ENCODE peak calls at places on chromosomes 4 and X, in eight cellular contexts. One of them, this sample, is unnamed.

GRCh38 chr4:177302371-177303100 is 7.1 kb upstream of the NEIL3 start:
- DNase-seq in stimulated activated CD8-positive, alpha-beta memory T cell treated with anti-CD3 and anti-CD28 coated beads, Interleukin-15, amount 100 ng/mL, for 1 hour: no peak
- DNase-seq in HEK293T: no peak
- DNase-seq in sigmoid colon: no peak
- DNase-seq in AG04450: no peak
- DNase-seq in K562: no peak
- DNase-seq in T-helper 1 cell: no peak
- DNase-seq in stimulated activated CD4-positive, alpha-beta T cell treated with anti-CD3 and anti-CD28 coated beads, Interleukin-4, amount 100 ng/mL, for 24 hours: no peak
- DNase-seq in this sample: no peak

GRCh38 chr4:42391981-42392380 is 5.3 kb upstream of the SHISA3 start:
- DNase-seq in stimulated activated CD8-positive, alpha-beta memory T cell treated with anti-CD3 and anti-CD28 coated beads, Interleukin-15, amount 100 ng/mL, for 1 hour: no peak
- DNase-seq in HEK293T: no peak
- DNase-seq in sigmoid colon: no peak
- DNase-seq in AG04450: no peak
- DNase-seq in K562: no peak
- DNase-seq in T-helper 1 cell: no peak
- DNase-seq in stimulated activated CD4-positive, alpha-beta T cell treated with anti-CD3 and anti-CD28 coated beads, Interleukin-4, amount 100 ng/mL, for 24 hours: no peak
- DNase-seq in this sample: no peak

GRCh38 chrX:136880003-136880451 is 498 bp downstream of the RBMX start:
- DNase-seq in stimulated activated CD8-positive, alpha-beta memory T cell treated with anti-CD3 and anti-CD28 coated beads, Interleukin-15, amount 100 ng/mL, for 1 hour: peak; percentile 0
- DNase-seq in HEK293T: no peak
- DNase-seq in sigmoid colon: no peak
- DNase-seq in AG04450: no peak
- DNase-seq in K562: peak; percentile 27
- DNase-seq in T-helper 1 cell: peak; percentile 6
- DNase-seq in stimulated activated CD4-positive, alpha-beta T cell treated with anti-CD3 and anti-CD28 coated beads, Interleukin-4, amount 100 ng/mL, for 24 hours: peak; percentile 23
- DNase-seq in this sample: no peak

GRCh38 chr4:81844717-81845116 is 373.0 kb upstream of the RASGEF1B start:
- DNase-seq in stimulated activated CD8-positive, alpha-beta memory T cell treated with anti-CD3 and anti-CD28 coated beads, Interleukin-15, amount 100 ng/mL, for 1 hour: peak; percentile 59
- DNase-seq in HEK293T: peak; percentile 65
- DNase-seq in sigmoid colon: peak; percentile 79
- DNase-seq in AG04450: no peak
- DNase-seq in K562: peak; percentile 57
- DNase-seq in T-helper 1 cell: peak; percentile 13
- DNase-seq in stimulated activated CD4-positive, alpha-beta T cell treated with anti-CD3 and anti-CD28 coated beads, Interleukin-4, amount 100 ng/mL, for 24 hours: peak; percentile 81
- DNase-seq in this sample: peak; percentile 74

GRCh38 chr4:76767983-76768382 is 130.0 kb downstream of the SOWAHB start:
- DNase-seq in stimulated activated CD8-positive, alpha-beta memory T cell treated with anti-CD3 and anti-CD28 coated beads, Interleukin-15, amount 100 ng/mL, for 1 hour: no peak
- DNase-seq in HEK293T: no peak
- DNase-seq in sigmoid colon: no peak
- DNase-seq in AG04450: no peak
- DNase-seq in K562: no peak
- DNase-seq in T-helper 1 cell: no peak
- DNase-seq in stimulated activated CD4-positive, alpha-beta T cell treated with anti-CD3 and anti-CD28 coated beads, Interleukin-4, amount 100 ng/mL, for 24 hours: no peak
- DNase-seq in this sample: no peak

GRCh38 chr4:10458190-10458589 is 964 bp upstream of the ZNF518B start:
- DNase-seq in stimulated activated CD8-positive, alpha-beta memory T cell treated with anti-CD3 and anti-CD28 coated beads, Interleukin-15, amount 100 ng/mL, for 1 hour: no peak
- DNase-seq in HEK293T: no peak
- DNase-seq in sigmoid colon: no peak
- DNase-seq in AG04450: no peak
- DNase-seq in K562: peak; percentile 25
- DNase-seq in T-helper 1 cell: no peak
- DNase-seq in stimulated activated CD4-positive, alpha-beta T cell treated with anti-CD3 and anti-CD28 coated beads, Interleukin-4, amount 100 ng/mL, for 24 hours: no peak
- DNase-seq in this sample: no peak

GRCh38 chrX:38898261-38898660 is 97.0 kb downstream of the MID1IP1 start:
- DNase-seq in stimulated activated CD8-positive, alpha-beta memory T cell treated with anti-CD3 and anti-CD28 coated beads, Interleukin-15, amount 100 ng/mL, for 1 hour: no peak
- DNase-seq in HEK293T: no peak
- DNase-seq in sigmoid colon: no peak
- DNase-seq in AG04450: no peak
- DNase-seq in K562: no peak
- DNase-seq in T-helper 1 cell: no peak
- DNase-seq in stimulated activated CD4-positive, alpha-beta T cell treated with anti-CD3 and anti-CD28 coated beads, Interleukin-4, amount 100 ng/mL, for 24 hours: no peak
- DNase-seq in this sample: no peak

GRCh38 chrX:110258552-110258951 is 59.3 kb downstream of the AMMECR1 start:
- DNase-seq in stimulated activated CD8-positive, alpha-beta memory T cell treated with anti-CD3 and anti-CD28 coated beads, Interleukin-15, amount 100 ng/mL, for 1 hour: no peak
- DNase-seq in HEK293T: no peak
- DNase-seq in sigmoid colon: no peak
- DNase-seq in AG04450: no peak
- DNase-seq in K562: no peak
- DNase-seq in T-helper 1 cell: no peak
- DNase-seq in stimulated activated CD4-positive, alpha-beta T cell treated with anti-CD3 and anti-CD28 coated beads, Interleukin-4, amount 100 ng/mL, for 24 hours: no peak
- DNase-seq in this sample: no peak

GRCh38 chrX:151153086-151153485 is 23.3 kb upstream of the GPR50 start:
- DNase-seq in stimulated activated CD8-positive, alpha-beta memory T cell treated with anti-CD3 and anti-CD28 coated beads, Interleukin-15, amount 100 ng/mL, for 1 hour: no peak
- DNase-seq in HEK293T: no peak
- DNase-seq in sigmoid colon: no peak
- DNase-seq in AG04450: no peak
- DNase-seq in K562: no peak
- DNase-seq in T-helper 1 cell: no peak
- DNase-seq in stimulated activated CD4-positive, alpha-beta T cell treated with anti-CD3 and anti-CD28 coated beads, Interleukin-4, amount 100 ng/mL, for 24 hours: no peak
- DNase-seq in this sample: peak; percentile 41

GRCh38 chr4:14168919-14169318 is 541.4 kb upstream of the BOD1L1 start:
- DNase-seq in stimulated activated CD8-positive, alpha-beta memory T cell treated with anti-CD3 and anti-CD28 coated beads, Interleukin-15, amount 100 ng/mL, for 1 hour: no peak
- DNase-seq in HEK293T: no peak
- DNase-seq in sigmoid colon: no peak
- DNase-seq in AG04450: peak; percentile 55
- DNase-seq in K562: no peak
- DNase-seq in T-helper 1 cell: no peak
- DNase-seq in stimulated activated CD4-positive, alpha-beta T cell treated with anti-CD3 and anti-CD28 coated beads, Interleukin-4, amount 100 ng/mL, for 24 hours: no peak
- DNase-seq in this sample: peak; percentile 77

GRCh38 chrX:72305286-72306084 is at the start of gene CITED1:
- DNase-seq in stimulated activated CD8-positive, alpha-beta memory T cell treated with anti-CD3 and anti-CD28 coated beads, Interleukin-15, amount 100 ng/mL, for 1 hour: no peak
- DNase-seq in HEK293T: peak; percentile 50
- DNase-seq in sigmoid colon: no peak
- DNase-seq in AG04450: no peak
- DNase-seq in K562: peak; percentile 15
- DNase-seq in T-helper 1 cell: no peak
- DNase-seq in stimulated activated CD4-positive, alpha-beta T cell treated with anti-CD3 and anti-CD28 coated beads, Interleukin-4, amount 100 ng/mL, for 24 hours: no peak
- DNase-seq in this sample: no peak

GRCh38 chr4:111923786-111924185 is 221.5 kb upstream of the FAM241A start:
- DNase-seq in stimulated activated CD8-positive, alpha-beta memory T cell treated with anti-CD3 and anti-CD28 coated beads, Interleukin-15, amount 100 ng/mL, for 1 hour: no peak
- DNase-seq in HEK293T: no peak
- DNase-seq in sigmoid colon: no peak
- DNase-seq in AG04450: no peak
- DNase-seq in K562: no peak
- DNase-seq in T-helper 1 cell: no peak
- DNase-seq in stimulated activated CD4-positive, alpha-beta T cell treated with anti-CD3 and anti-CD28 coated beads, Interleukin-4, amount 100 ng/mL, for 24 hours: no peak
- DNase-seq in this sample: no peak

GRCh38 chr4:52560844-52561280 is 98.2 kb downstream of the USP46 start:
- DNase-seq in stimulated activated CD8-positive, alpha-beta memory T cell treated with anti-CD3 and anti-CD28 coated beads, Interleukin-15, amount 100 ng/mL, for 1 hour: no peak
- DNase-seq in HEK293T: no peak
- DNase-seq in sigmoid colon: no peak
- DNase-seq in AG04450: peak; percentile 46
- DNase-seq in K562: no peak
- DNase-seq in T-helper 1 cell: no peak
- DNase-seq in stimulated activated CD4-positive, alpha-beta T cell treated with anti-CD3 and anti-CD28 coated beads, Interleukin-4, amount 100 ng/mL, for 24 hours: no peak
- DNase-seq in this sample: no peak

GRCh38 chrX:31356501-31357263 is 284.8 kb upstream of the FTHL17 start:
- DNase-seq in stimulated activated CD8-positive, alpha-beta memory T cell treated with anti-CD3 and anti-CD28 coated beads, Interleukin-15, amount 100 ng/mL, for 1 hour: no peak
- DNase-seq in HEK293T: no peak
- DNase-seq in sigmoid colon: no peak
- DNase-seq in AG04450: no peak
- DNase-seq in K562: no peak
- DNase-seq in T-helper 1 cell: no peak
- DNase-seq in stimulated activated CD4-positive, alpha-beta T cell treated with anti-CD3 and anti-CD28 coated beads, Interleukin-4, amount 100 ng/mL, for 24 hours: no peak
- DNase-seq in this sample: peak; percentile 71

GRCh38 chr4:42638993-42639392 is 17.9 kb downstream of the ATP8A1 start:
- DNase-seq in stimulated activated CD8-positive, alpha-beta memory T cell treated with anti-CD3 and anti-CD28 coated beads, Interleukin-15, amount 100 ng/mL, for 1 hour: no peak
- DNase-seq in HEK293T: no peak
- DNase-seq in sigmoid colon: no peak
- DNase-seq in AG04450: no peak
- DNase-seq in K562: no peak
- DNase-seq in T-helper 1 cell: no peak
- DNase-seq in stimulated activated CD4-positive, alpha-beta T cell treated with anti-CD3 and anti-CD28 coated beads, Interleukin-4, amount 100 ng/mL, for 24 hours: no peak
- DNase-seq in this sample: no peak